ENCODE peak calls at places on chromosomes 1 and 21, in seven cellular contexts. L is SK-N-SH, Z is HCT116, X is H1, S is GM12878, U is K562, I is HepG2. A is an unnamed sample.

GRCh38 chr1:11729498-11730428 is 6.2 kb upstream of the AGTRAP start:
- DNase-seq in L (no peak), Z (no peak), X (no peak), S (no peak), U (peak), I (peak), A (no peak)

GRCh38 chr1:51741121-51741681 is 124.3 kb downstream of the OSBPL9 start:
- DNase-seq in L (no peak), Z (no peak), X (no peak), S (no peak), U (no peak), I (no peak), A (no peak)

GRCh38 chr1:198155253-198155652 is 1.5 kb upstream of the NEK7 start:
- DNase-seq in L (no peak), Z (peak), X (no peak), S (no peak), U (no peak), I (no peak), A (no peak)

GRCh38 chr1:1430114-1430982 is 5.1 kb upstream of the VWA1 start:
- DNase-seq in L (peak), Z (no peak), X (peak), S (no peak), U (peak), I (peak), A (no peak)

GRCh38 chr1:9410737-9411297 is 118.1 kb downstream of the SPSB1 start:
- DNase-seq in L (peak), Z (peak), X (no peak), S (peak), U (peak), I (peak), A (no peak)

GRCh38 chr1:165383067-165383466 is 26.6 kb upstream of the LMX1A start:
- DNase-seq in L (no peak), Z (no peak), X (no peak), S (no peak), U (no peak), I (no peak), A (no peak)

GRCh38 chr1:157085416-157085815 is 14.2 kb downstream of the ETV3L start:
- DNase-seq in L (no peak), Z (no peak), X (no peak), S (no peak), U (no peak), I (no peak), A (no peak)

GRCh38 chr1:6220236-6220635 is 14.3 kb downstream of the RNF207 start:
- DNase-seq in L (no peak), Z (peak), X (no peak), S (no peak), U (no peak), I (no peak), A (peak)

GRCh38 chr1:77313491-77313890 is 31.7 kb downstream of the AK5 start:
- DNase-seq in L (peak), Z (peak), X (peak), S (no peak), U (peak), I (peak), A (peak)

GRCh38 chr1:47024138-47024856 is 828 bp downstream of the CYP4X1 start:
- DNase-seq in L (no peak), Z (no peak), X (no peak), S (no peak), U (no peak), I (no peak), A (no peak)

GRCh38 chr1:215710340-215710971 is 143.4 kb downstream of the KCTD3 start:
- DNase-seq in L (peak), Z (peak), X (peak), S (no peak), U (peak), I (peak), A (no peak)

GRCh38 chr1:204493882-204494280 is 724 bp downstream of the PIK3C2B start:
- DNase-seq in L (peak), Z (no peak), X (no peak), S (no peak), U (peak), I (peak), A (peak)

GRCh38 chr1:9903801-9904527 is 6.1 kb downstream of the CTNNBIP1 start:
- DNase-seq in L (no peak), Z (no peak), X (no peak), S (no peak), U (no peak), I (no peak), A (no peak)

GRCh38 chr1:2248127-2248826 is 20.2 kb downstream of the SKI start:
- DNase-seq in L (no peak), Z (no peak), X (peak), S (no peak), U (no peak), I (peak), A (peak)

GRCh38 chr1:35808376-35809155 is 750 bp downstream of the AGO4 start:
- DNase-seq in L (peak), Z (no peak), X (peak), S (no peak), U (peak), I (peak), A (peak)

GRCh38 chr1:168799918-168800605 is 71.1 kb upstream of the DPT start:
- DNase-seq in L (no peak), Z (no peak), X (no peak), S (no peak), U (no peak), I (no peak), A (no peak)

GRCh38 chr1:88685239-88685604 is 1.1 kb downstream of the PKN2 start:
- DNase-seq in L (no peak), Z (no peak), X (no peak), S (no peak), U (no peak), I (no peak), A (no peak)

GRCh38 chr21:25563399-25564116 is 43.7 kb downstream of the MRPL39 start:
- DNase-seq in L (no peak), Z (no peak), X (no peak), S (peak), U (no peak), I (no peak), A (no peak)

GRCh38 chr1:12505639-12506311 is 112.2 kb downstream of the DHRS3 start:
- DNase-seq in L (no peak), Z (no peak), X (no peak), S (no peak), U (no peak), I (no peak), A (no peak)

GRCh38 chr1:202189919-202190715 is 3.5 kb upstream of the LGR6 start:
- DNase-seq in L (no peak), Z (no peak), X (no peak), S (no peak), U (no peak), I (peak), A (no peak)
- TF ChIP-seq JUND in L (no peak), Z (no peak), X (no peak), S (no peak), U (no peak), I (peak), A (no peak)

GRCh38 chr1:150550222-150551048 is 1.2 kb downstream of the ADAMTSL4 start:
- DNase-seq in L (no peak), Z (no peak), X (no peak), S (no peak), U (peak), I (no peak), A (no peak)
- TF ChIP-seq JUND in L (no peak), Z (no peak), X (no peak), S (no peak), U (no peak), I (no peak), A (no peak)

GRCh38 chr21:22209304-22209700 is 1211.1 kb downstream of the NCAM2 start:
- DNase-seq in L (no peak), Z (no peak), X (no peak), S (no peak), U (no peak), I (no peak), A (no peak)
- TF ChIP-seq JUND in L (no peak), Z (no peak), X (no peak), S (no peak), U (no peak), I (no peak), A (no peak)

DNA sequence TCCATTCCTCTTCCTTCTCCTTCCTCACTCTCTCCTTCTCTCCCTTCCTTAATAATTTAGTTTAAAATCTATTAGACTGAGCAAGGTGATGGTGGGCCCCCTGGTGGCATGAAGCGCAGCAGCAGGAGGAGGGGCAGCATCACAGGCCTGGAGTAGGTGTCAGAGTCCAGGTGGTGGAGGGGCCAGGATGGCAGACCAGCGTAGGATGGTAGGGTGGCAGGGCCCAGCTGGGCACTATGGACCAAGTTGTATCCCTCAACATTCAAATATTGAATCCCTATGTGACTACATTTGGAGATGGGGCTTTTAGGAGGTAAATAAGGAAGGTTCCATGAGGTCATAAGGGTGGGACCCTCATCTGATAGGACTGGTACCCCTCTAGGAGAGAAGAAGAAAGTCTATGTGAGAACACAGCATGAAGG is 61.0 kb downstream of the WDR4 start:
- DNase-seq in L (peak), Z (peak), X (peak), S (no peak), U (peak), I (peak), A (peak)
- TF ChIP-seq JUND in L (no peak), Z (no peak), X (no peak), S (no peak), U (no peak), I (no peak), A (no peak)

GRCh38 chr1:40861227-40862003 is 748 bp downstream of the CITED4 start:
- DNase-seq in L (peak), Z (no peak), X (peak), S (no peak), U (no peak), I (no peak), A (no peak)
- TF ChIP-seq JUND in L (no peak), Z (no peak), X (no peak), S (no peak), U (no peak), I (no peak), A (no peak)

GRCh38 chr1:110525250-110525597 is 6.2 kb upstream of the KCNA10 start:
- DNase-seq in L (no peak), Z (no peak), X (no peak), S (no peak), U (no peak), I (no peak), A (no peak)

GRCh38 chr1:110523011-110523410 is 4.0 kb upstream of the KCNA10 start:
- DNase-seq in L (no peak), Z (no peak), X (no peak), S (no peak), U (no peak), I (no peak), A (no peak)

GRCh38 chr1:110526189-110526588 is 7.2 kb upstream of the KCNA10 start:
- DNase-seq in L (no peak), Z (no peak), X (no peak), S (no peak), U (no peak), I (no peak), A (no peak)

GRCh38 chr1:110529011-110529410 is 10.0 kb upstream of the KCNA10 start:
- DNase-seq in L (no peak), Z (no peak), X (no peak), S (no peak), U (no peak), I (no peak), A (no peak)

GRCh38 chr1:110524311-110525249 is 5.6 kb upstream of the KCNA10 start:
- DNase-seq in L (peak), Z (peak), X (peak), S (no peak), U (peak), I (peak), A (peak)
- TF ChIP-seq JUND in L (no peak), Z (no peak), X (no peak), S (no peak), U (no peak), I (no peak), A (no peak)

GRCh38 chr21:35020446-35020845 is 28.7 kb downstream of the RUNX1 start:
- DNase-seq in L (no peak), Z (no peak), X (no peak), S (no peak), U (no peak), I (no peak), A (no peak)

GRCh38 chr21:35021546-35021945 is 27.6 kb downstream of the RUNX1 start:
- DNase-seq in L (no peak), Z (no peak), X (no peak), S (no peak), U (no peak), I (no peak), A (no peak)

GRCh38 chr21:35019631-35020032 is 29.5 kb downstream of the RUNX1 start:
- DNase-seq in L (no peak), Z (no peak), X (no peak), S (no peak), U (no peak), I (peak), A (no peak)

GRCh38 chr21:35023396-35024070 is 25.6 kb downstream of the RUNX1 start:
- DNase-seq in L (no peak), Z (no peak), X (no peak), S (no peak), U (no peak), I (peak), A (no peak)

DNA sequence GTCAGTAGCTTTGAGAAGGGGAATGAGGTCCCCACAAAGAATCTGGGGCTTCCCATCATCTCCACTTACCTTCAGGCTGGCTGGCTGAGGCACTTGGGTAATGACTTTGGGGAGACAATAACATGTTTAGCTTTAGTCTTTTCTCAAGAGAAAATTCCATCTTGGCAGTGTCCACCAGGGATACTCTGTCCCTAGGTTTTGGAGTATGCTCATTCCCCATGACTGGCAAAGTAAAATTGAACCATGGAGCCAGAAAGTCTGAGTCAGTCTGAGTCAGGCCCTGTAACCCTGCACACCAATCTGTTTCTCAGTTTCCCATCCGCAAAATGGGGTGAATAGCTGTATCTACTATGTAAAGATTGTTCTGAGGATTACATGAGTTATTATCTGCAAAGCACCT is 28.2 kb downstream of the RUNX1 start:
- DNase-seq in L (no peak), Z (no peak), X (no peak), S (no peak), U (no peak), I (no peak), A (no peak)
- TF ChIP-seq JUND in L (no peak), Z (no peak), X (no peak), S (no peak), U (no peak), I (no peak), A (no peak)

A was measured in T47D.